ENCODE peak calls at places on chromosomes 1 and 21, in eight cellular contexts. V is heart left ventricle, X is psoas muscle, Q is small intestine, J is heart right ventricle, U is GM23248, W is aorta, Z is testis. L is an unnamed sample.

GRCh38 chr1:87330201-87330953 is 1.7 kb downstream of the LMO4 start:
- DNase-seq in V (peak; percentile 31), X (no peak), Q (peak; percentile 59), J (peak; percentile 17), U (peak; percentile 61), W (peak; percentile 52), Z (peak; percentile 49), L (peak; percentile 74)

GRCh38 chr1:116488052-116488451 is 82.8 kb downstream of the CD58 start:
- DNase-seq in V (no peak), X (no peak), Q (no peak), J (no peak), U (no peak), W (no peak), Z (no peak), L (no peak)

GRCh38 chr1:93076268-93076667 is 2.8 kb upstream of the MTF2 start:
- DNase-seq in V (no peak), X (no peak), Q (no peak), J (no peak), U (no peak), W (no peak), Z (no peak), L (no peak)

GRCh38 chr1:156704930-156705320 is 458 bp downstream of the CRABP2 start:
- DNase-seq in V (no peak), X (peak; percentile 82), Q (no peak), J (peak; percentile 33), U (peak; percentile 92), W (peak; percentile 83), Z (no peak), L (peak; percentile 76)

GRCh38 chr1:109535971-109536491 is 3.6 kb upstream of the GPR61 start:
- DNase-seq in V (peak; percentile 78), X (peak; percentile 45), Q (no peak), J (peak; percentile 66), U (no peak), W (no peak), Z (peak; percentile 82), L (no peak)

GRCh38 chr1:245458234-245458633 is 303.4 kb downstream of the KIF26B start:
- DNase-seq in V (no peak), X (no peak), Q (no peak), J (no peak), U (peak; percentile 85), W (no peak), Z (no peak), L (peak; percentile 15)

GRCh38 chr21:26389971-26390641 is 183.0 kb downstream of the CYYR1 start:
- DNase-seq in V (no peak), X (no peak), Q (no peak), J (no peak), U (peak; percentile 86), W (no peak), Z (no peak), L (no peak)

GRCh38 chr1:197659175-197659574 is 116.1 kb downstream of the DENND1B start:
- DNase-seq in V (no peak), X (no peak), Q (no peak), J (no peak), U (no peak), W (no peak), Z (no peak), L (no peak)

GRCh38 chr1:99146129-99146848 is 118.0 kb upstream of the PLPPR4 start:
- DNase-seq in V (no peak), X (no peak), Q (no peak), J (no peak), U (no peak), W (peak; percentile 43), Z (no peak), L (no peak)

GRCh38 chr1:63135174-63135512 is 187.2 kb upstream of the FOXD3 start:
- DNase-seq in V (no peak), X (no peak), Q (peak; percentile 12), J (no peak), U (no peak), W (no peak), Z (no peak), L (no peak)

GRCh38 chr1:15283500-15283899 is 36.5 kb downstream of the FHAD1 start:
- DNase-seq in V (peak; percentile 51), X (no peak), Q (no peak), J (peak; percentile 30), U (peak; percentile 71), W (no peak), Z (no peak), L (peak; percentile 52)

GRCh38 chr1:221712198-221712684 is 29.6 kb downstream of the DUSP10 start:
- DNase-seq in V (no peak), X (no peak), Q (peak; percentile 52), J (no peak), U (peak; percentile 88), W (no peak), Z (no peak), L (no peak)

GRCh38 chr1:224357626-224358124 is 996 bp downstream of the CNIH4 start:
- DNase-seq in V (no peak), X (no peak), Q (no peak), J (no peak), U (peak; percentile 79), W (no peak), Z (no peak), L (no peak)

GRCh38 chr1:9655127-9655723 is 3.7 kb downstream of the PIK3CD start:
- DNase-seq in V (no peak), X (no peak), Q (no peak), J (no peak), U (no peak), W (no peak), Z (no peak), L (no peak)

GRCh38 chr21:42102063-42102462 is 30.9 kb downstream of the UMODL1 start:
- DNase-seq in V (no peak), X (no peak), Q (peak; percentile 83), J (no peak), U (no peak), W (no peak), Z (no peak), L (no peak)

GRCh38 chr1:159924025-159924790 is 1.1 kb downstream of the TAGLN2 start:
- DNase-seq in V (peak; percentile 92), X (peak; percentile 91), Q (peak; percentile 72), J (peak; percentile 92), U (peak; percentile 96), W (peak; percentile 95), Z (peak; percentile 83), L (peak; percentile 92)

GRCh38 chr1:224852901-224853568 is 76.4 kb upstream of the DNAH14 start:
- DNase-seq in V (no peak), X (no peak), Q (peak; percentile 24), J (no peak), U (peak; percentile 69), W (no peak), Z (no peak), L (no peak)

GRCh38 chr1:167165948-167166702 is 54.6 kb upstream of the POU2F1 start:
- DNase-seq in V (no peak), X (no peak), Q (peak; percentile 42), J (no peak), U (no peak), W (no peak), Z (no peak), L (peak; percentile 98)

GRCh38 chr21:46205121-46205520 is 20.9 kb upstream of the SPATC1L start:
- DNase-seq in V (no peak), X (peak; percentile 6), Q (no peak), J (no peak), U (no peak), W (peak; percentile 27), Z (no peak), L (no peak)

GRCh38 chr1:24898152-24898908 is 31.7 kb downstream of the RUNX3 start:
- DNase-seq in V (no peak), X (no peak), Q (no peak), J (peak; percentile 31), U (peak; percentile 63), W (peak; percentile 50), Z (peak; percentile 50), L (peak; percentile 93)

GRCh38 chr1:64944913-64945312 is 21.4 kb downstream of the JAK1 start:
- DNase-seq in V (no peak), X (no peak), Q (no peak), J (no peak), U (no peak), W (no peak), Z (no peak), L (no peak)

GRCh38 chr1:202700061-202700460 is 10.2 kb downstream of the SYT2 start:
- DNase-seq in V (no peak), X (no peak), Q (no peak), J (no peak), U (no peak), W (no peak), Z (no peak), L (no peak)
- H3K27me3 ChIP-seq in V (peaks cover 6% of the 10 kb centered on the region), X (peaks cover 33% of the 10 kb centered on the region), Q (no peaks in the 10 kb centered on the region), J (peaks cover 74% of the 10 kb centered on the region), U (peaks cover 56% of the 10 kb centered on the region), W (no peaks in the 10 kb centered on the region), Z (no peaks in the 10 kb centered on the region), L (peaks cover 16% of the 10 kb centered on the region)

DNA sequence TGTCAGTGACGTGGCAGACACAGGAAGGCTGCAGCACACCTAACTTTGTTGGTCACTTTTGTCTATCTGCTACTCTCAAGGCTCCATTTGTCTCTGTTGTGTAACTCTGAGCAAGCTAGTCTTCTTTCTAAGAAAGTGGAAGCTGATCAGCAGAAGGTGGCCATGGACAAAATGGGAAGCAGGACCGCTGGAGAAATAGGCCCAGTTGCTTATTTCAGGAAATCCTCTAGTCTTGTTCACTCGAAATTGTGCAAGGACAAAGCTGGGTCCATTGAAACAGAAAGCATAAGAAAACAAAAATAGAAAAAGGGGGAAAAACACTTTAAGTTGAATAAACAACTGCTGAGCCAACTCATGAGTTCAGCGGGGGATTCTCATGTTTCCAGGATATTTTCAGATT is 150.1 kb downstream of the PBX1 start:
- DNase-seq in V (no peak), X (no peak), Q (no peak), J (no peak), U (no peak), W (no peak), Z (no peak), L (no peak)
- H3K4me1 ChIP-seq in V (peaks cover 19% of the 10 kb centered on the region), X (peaks cover 59% of the 10 kb centered on the region), Q (peaks cover 27% of the 10 kb centered on the region), J (peaks cover 62% of the 10 kb centered on the region), U (peaks cover 56% of the 10 kb centered on the region), W (peaks cover 9% of the 10 kb centered on the region), Z (peaks cover 42% of the 10 kb centered on the region), L (peaks cover 15% of the 10 kb centered on the region)

DNA sequence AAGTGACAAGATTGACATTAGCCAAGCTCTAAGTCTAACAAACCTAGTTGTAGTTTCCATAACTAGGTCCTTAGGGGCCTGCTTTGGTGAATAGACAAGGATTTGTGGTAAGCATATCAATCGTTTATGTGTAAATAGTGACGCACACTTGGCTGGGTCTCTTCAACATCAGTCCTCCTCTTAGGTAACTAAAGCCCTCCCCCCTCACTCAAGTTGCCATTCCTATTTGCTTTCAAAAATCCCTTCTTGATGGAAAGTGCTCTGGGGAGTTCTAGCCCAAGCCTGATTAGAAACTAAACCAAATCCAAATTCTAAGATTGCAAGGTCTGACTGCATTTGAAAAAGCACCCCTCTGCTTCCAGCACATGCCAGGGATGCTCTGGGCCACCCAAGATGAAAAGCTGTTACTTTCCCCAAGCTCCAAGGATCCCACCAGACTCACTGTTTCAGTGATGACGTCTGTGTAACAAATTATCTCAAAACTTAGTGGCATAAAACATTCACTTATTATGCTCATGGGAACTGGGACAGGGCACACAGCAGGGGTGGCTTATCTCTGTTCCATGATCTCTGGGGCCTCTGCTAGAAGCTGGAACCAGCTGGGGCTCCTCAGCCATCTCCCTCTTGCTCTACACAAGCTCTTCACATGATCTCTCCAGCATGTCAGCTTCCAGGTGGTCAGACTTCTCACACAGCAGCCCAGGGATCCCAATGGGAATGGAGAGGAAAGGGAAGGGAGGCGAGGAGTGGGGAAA is 74.1 kb downstream of the RRAGC start:
- DNase-seq in V (no peak), X (no peak), Q (no peak), J (no peak), U (no peak), W (no peak), Z (no peak), L (no peak)
- H3K27me3 ChIP-seq in V (peaks cover 13% of the 10 kb centered on the region), X (peaks cover 79% of the 10 kb centered on the region), Q (no peaks in the 10 kb centered on the region), J (peaks cover 100% of the 10 kb centered on the region), U (peaks cover 29% of the 10 kb centered on the region), W (no peaks in the 10 kb centered on the region), Z (no peaks in the 10 kb centered on the region), L (peaks cover 76% of the 10 kb centered on the region)

GRCh38 chr1:36176151-36176949 is 20.4 kb downstream of the MAP7D1 start:
- DNase-seq in V (peak; percentile 57), X (no peak), Q (no peak), J (no peak), U (no peak), W (no peak), Z (no peak), L (peak; percentile 90)
- H3K4me1 ChIP-seq in V (peaks cover 41% of the 10 kb centered on the region), X (peaks cover 52% of the 10 kb centered on the region), Q (no peaks in the 10 kb centered on the region), J (peaks cover 57% of the 10 kb centered on the region), U (peaks cover 22% of the 10 kb centered on the region), W (no peaks in the 10 kb centered on the region), Z (peaks cover 10% of the 10 kb centered on the region), L (peaks cover 6% of the 10 kb centered on the region)